ENCODE peak calls at places on chromosomes 13 and 19, in nine cellular contexts. L, W, R, N, O, U, Q, K and B are unnamed samples.
A peak's percentile ranks its signal among the peaks of the same experiment; 100 is the strongest.

GRCh38 chr13:74274946-74275345 is 140.7 kb upstream of the KLF12 start:
- DNase-seq in L (no peak), W (no peak), R (no peak), N (no peak), O (no peak), U (no peak), Q (no peak), K (peak; percentile 16), B (no peak)

GRCh38 chr19:30719991-30720329 is 347.8 kb downstream of the ZNF536 start:
- DNase-seq in L (no peak), W (no peak), R (no peak), N (no peak), O (peak; percentile 29), U (no peak), Q (no peak), K (no peak), B (no peak)

GRCh38 chr19:45790942-45791341 is 1.7 kb downstream of the DMWD start:
- DNase-seq in L (no peak), W (no peak), R (no peak), N (no peak), O (no peak), U (no peak), Q (no peak), K (no peak), B (no peak)

GRCh38 chr19:6500837-6501739 is 1.0 kb downstream of the TUBB4A start:
- DNase-seq in L (no peak), W (no peak), R (no peak), N (no peak), O (no peak), U (no peak), Q (no peak), K (no peak), B (no peak)

GRCh38 chr19:6481541-6482342 is at the start of gene DENND1C:
- DNase-seq in L (peak; percentile 85), W (peak; percentile 35), R (no peak), N (no peak), O (no peak), U (peak; percentile 64), Q (no peak), K (peak; percentile 32), B (no peak)

GRCh38 chr13:65677906-65678305 is 1552.2 kb downstream of the PCDH9 start:
- DNase-seq in L (no peak), W (no peak), R (peak; percentile 42), N (no peak), O (no peak), U (no peak), Q (no peak), K (peak; percentile 60), B (no peak)

GRCh38 chr19:39631626-39632025 is 24.1 kb upstream of the LGALS16 start:
- DNase-seq in L (no peak), W (no peak), R (no peak), N (no peak), O (no peak), U (no peak), Q (no peak), K (no peak), B (no peak)

GRCh38 chr13:113452942-113453901 is at the start of gene ADPRHL1:
- DNase-seq in L (peak; percentile 79), W (no peak), R (no peak), N (no peak), O (no peak), U (no peak), Q (no peak), K (no peak), B (no peak)

GRCh38 chr19:50794074-50794777 is 4.0 kb downstream of the ACP4 start:
- DNase-seq in L (no peak), W (peak; percentile 62), R (no peak), N (peak; percentile 16), O (peak; percentile 43), U (no peak), Q (no peak), K (peak; percentile 12), B (no peak)

DNA sequence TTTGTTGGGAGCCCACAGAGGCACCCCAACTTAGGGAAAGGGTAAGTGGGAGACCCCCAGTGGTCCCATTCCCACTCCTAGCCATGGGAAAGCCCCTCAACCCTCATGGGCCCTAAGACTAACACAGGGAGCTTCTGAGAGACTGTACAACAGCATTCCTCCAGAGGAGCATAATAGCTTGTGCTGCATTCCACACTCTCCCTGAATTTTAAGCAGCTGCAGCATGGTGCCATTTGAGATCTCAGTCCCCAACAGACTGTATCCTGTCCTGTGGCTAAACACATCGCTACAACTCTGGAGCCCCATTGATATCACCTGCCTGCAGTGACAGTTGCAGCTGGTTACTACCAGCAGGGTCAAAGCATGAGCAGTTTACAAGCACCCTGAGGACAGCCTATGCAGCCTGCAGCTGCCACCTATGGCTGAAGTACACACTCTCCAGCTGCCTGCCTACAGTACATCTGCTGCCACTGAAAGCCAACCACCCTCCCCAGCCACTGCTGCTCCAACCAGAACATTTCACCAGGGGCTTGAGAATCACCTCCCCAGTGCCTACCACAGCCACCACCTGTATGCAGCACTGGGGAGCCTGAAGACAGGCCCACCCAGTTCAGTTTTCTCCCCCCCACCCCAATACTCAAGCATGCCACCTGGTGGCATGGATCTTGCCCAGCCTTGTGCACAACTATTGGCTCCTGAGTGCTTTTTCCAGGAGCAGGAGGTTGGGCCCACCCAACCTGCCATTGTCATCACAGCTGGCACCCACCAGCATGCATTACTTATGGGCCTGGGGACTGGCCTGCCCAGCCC is 557.3 kb downstream of the GPC5 start:
- DNase-seq in L (no peak), W (no peak), R (no peak), N (no peak), O (no peak), U (no peak), Q (no peak), K (no peak), B (no peak)
- TF ChIP-seq CTCF in L (no peak), W (no peak), R (no peak), N (no peak), O (no peak), U (no peak), Q (no peak), K (no peak), B (no peak)

GRCh38 chr13:90008707-90009149 is 1338.8 kb upstream of the MIR17HG start:
- DNase-seq in L (no peak), W (no peak), R (no peak), N (no peak), O (no peak), U (no peak), Q (no peak), K (no peak), B (no peak)
- H3K4me3 ChIP-seq in L (no peak overlapping the region), W (no peak overlapping the region), R (no peak overlapping the region), N (no peak overlapping the region), O (no peak overlapping the region), U (no peak overlapping the region), Q (no peak overlapping the region), K (no peak overlapping the region), B (no peak overlapping the region)

GRCh38 chr13:103140001-103140671 is 73.9 kb upstream of the SLC10A2 start:
- DNase-seq in L (no peak), W (peak; percentile 42), R (no peak), N (peak; percentile 5), O (peak; percentile 33), U (no peak), Q (no peak), K (peak; percentile 57), B (no peak)
- TF ChIP-seq CTCF in L (no peak), W (peak; percentile 59), R (peak; percentile 3), N (peak; percentile 48), O (peak; percentile 84), U (no peak), Q (no peak), K (peak; percentile 68), B (no peak)

DNA sequence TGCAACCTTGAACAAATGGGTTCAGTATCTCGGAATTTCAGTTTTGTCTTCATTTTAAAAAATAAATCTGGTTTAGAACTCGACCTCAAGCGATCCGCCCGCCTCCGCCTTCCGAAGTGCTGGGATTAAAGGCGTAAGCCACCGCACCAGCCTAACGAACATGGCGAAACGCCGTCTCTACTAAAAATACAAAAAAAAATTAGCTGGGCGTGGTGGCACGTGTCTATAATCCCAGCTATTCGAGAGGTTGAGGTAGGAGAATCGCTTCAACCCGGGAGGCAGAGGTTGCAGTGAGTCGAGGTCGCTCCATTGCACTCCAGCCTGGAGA is 571 bp downstream of the ZNF302 start:
- DNase-seq in L (no peak), W (no peak), R (no peak), N (no peak), O (no peak), U (no peak), Q (no peak), K (no peak), B (no peak)
- H3K4me3 ChIP-seq in L (peak overlapping the region; percentile 83), W (peak overlapping the region; percentile 86), R (peak overlapping the region; percentile 77), N (peak overlapping the region; percentile 63), O (peak overlapping the region; percentile 86), U (peak overlapping the region; percentile 81), Q (peak overlapping the region; percentile 75), K (peak overlapping the region; percentile 69), B (peak overlapping the region; percentile 51)

DNA sequence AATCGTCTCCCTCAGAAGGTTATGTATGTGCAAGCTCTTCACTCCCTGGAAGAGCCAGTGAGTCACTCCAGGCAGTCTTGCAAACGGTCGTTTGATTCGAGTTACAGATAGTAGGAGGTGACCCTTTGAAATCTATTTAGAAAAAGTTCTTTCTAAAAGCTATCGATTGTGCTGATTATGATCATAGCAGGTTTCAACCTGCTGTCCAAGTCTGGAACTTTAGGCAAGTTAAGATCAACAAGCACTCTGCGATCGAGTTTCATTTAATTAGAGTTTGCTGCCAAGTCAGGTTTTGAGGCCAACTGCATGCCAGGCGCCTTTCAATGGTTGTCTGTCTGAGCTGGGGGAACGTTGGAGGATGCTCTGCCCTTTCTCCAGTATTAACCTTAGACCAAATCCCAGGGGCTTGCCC is 287.3 kb downstream of the ATP8A2 start:
- DNase-seq in L (no peak), W (peak; percentile 14), R (no peak), N (no peak), O (peak; percentile 31), U (no peak), Q (no peak), K (peak; percentile 39), B (no peak)
- TF ChIP-seq CTCF in L (no peak), W (no peak), R (no peak), N (no peak), O (no peak), U (no peak), Q (no peak), K (no peak), B (no peak)

GRCh38 chr19:12996542-12997094 is 1.3 kb downstream of the NFIX start:
- DNase-seq in L (peak; percentile 89), W (peak; percentile 58), R (peak; percentile 46), N (no peak), O (peak; percentile 41), U (no peak), Q (no peak), K (no peak), B (no peak)

GRCh38 chr19:12997967-12998940 is 3.0 kb downstream of the NFIX start:
- DNase-seq in L (no peak), W (no peak), R (peak; percentile 46), N (no peak), O (no peak), U (no peak), Q (no peak), K (no peak), B (no peak)

GRCh38 chr19:12995596-12996541 is 594 bp downstream of the NFIX start:
- DNase-seq in L (peak; percentile 87), W (no peak), R (no peak), N (no peak), O (peak; percentile 47), U (no peak), Q (no peak), K (peak; percentile 38), B (no peak)

GRCh38 chr19:12994701-12995595 is at the start of gene NFIX:
- DNase-seq in L (peak; percentile 95), W (peak; percentile 69), R (peak; percentile 62), N (no peak), O (peak; percentile 62), U (peak; percentile 64), Q (no peak), K (peak; percentile 44), B (no peak)

GRCh38 chr19:12997225-12997966 is 2.1 kb downstream of the NFIX start:
- DNase-seq in L (peak; percentile 75), W (no peak), R (no peak), N (no peak), O (no peak), U (no peak), Q (no peak), K (no peak), B (no peak)
- H3K4me3 ChIP-seq in L (no peak overlapping the region), W (peak overlapping the region; percentile 98), R (peak overlapping the region; percentile 93), N (peak overlapping the region; percentile 84), O (peak overlapping the region; percentile 97), U (peak overlapping the region; percentile 61), Q (peak overlapping the region; percentile 89), K (peak overlapping the region; percentile 76), B (peak overlapping the region; percentile 78)